ENCODE peak calls at places on chromosomes 11 and 22, in ten cellular contexts. One of them, this sample, is unnamed.

GRCh38 chr22:17085277-17086091 is 684 bp downstream of the IL17RA start:
- DNase-seq in stomach: peak
- DNase-seq in amniotic epithelial cell: no peak
- DNase-seq in activated CD4-positive, alpha-beta T cell treated with anti-CD3 and anti-CD28 coated beads for 48 hours: peak
- DNase-seq in GOT3: no peak
- DNase-seq in psoas muscle: peak
- DNase-seq in stimulated activated CD4-positive, alpha-beta T cell treated with anti-CD3 and anti-CD28 coated beads, Interleukin-15, amount 100 ng/mL, for 1 hour: no peak
- DNase-seq in stimulated activated CD8-positive, alpha-beta memory T cell treated with anti-CD3 and anti-CD28 coated beads, Interleukin-12 subunit alpha, Interleukin-12 subunit beta, amount 100 ng/mL, for 4 hours: peak
- DNase-seq in retinal pigment epithelial cell: no peak
- DNase-seq in cardiac fibroblast: no peak
- DNase-seq in this sample: peak

GRCh38 chr22:38107692-38108515 is 2.6 kb downstream of the BAIAP2L2 start:
- DNase-seq in cardiac fibroblast: no peak
- DNase-seq in activated CD4-positive, alpha-beta T cell treated with anti-CD3 and anti-CD28 coated beads for 48 hours: no peak
- DNase-seq in GOT3: no peak
- DNase-seq in psoas muscle: no peak
- DNase-seq in stimulated activated CD8-positive, alpha-beta memory T cell treated with anti-CD3 and anti-CD28 coated beads, Interleukin-12 subunit alpha, Interleukin-12 subunit beta, amount 100 ng/mL, for 4 hours: no peak
- DNase-seq in amniotic epithelial cell: no peak
- DNase-seq in retinal pigment epithelial cell: no peak
- DNase-seq in stimulated activated CD4-positive, alpha-beta T cell treated with anti-CD3 and anti-CD28 coated beads, Interleukin-15, amount 100 ng/mL, for 1 hour: no peak
- DNase-seq in stomach: peak
- DNase-seq in this sample: no peak

GRCh38 chr22:19625331-19626041 is 88.8 kb upstream of the SEPTIN5 start:
- DNase-seq in stimulated activated CD4-positive, alpha-beta T cell treated with anti-CD3 and anti-CD28 coated beads, Interleukin-15, amount 100 ng/mL, for 1 hour: no peak
- DNase-seq in amniotic epithelial cell: no peak
- DNase-seq in psoas muscle: no peak
- DNase-seq in retinal pigment epithelial cell: no peak
- DNase-seq in cardiac fibroblast: no peak
- DNase-seq in stimulated activated CD8-positive, alpha-beta memory T cell treated with anti-CD3 and anti-CD28 coated beads, Interleukin-12 subunit alpha, Interleukin-12 subunit beta, amount 100 ng/mL, for 4 hours: no peak
- DNase-seq in activated CD4-positive, alpha-beta T cell treated with anti-CD3 and anti-CD28 coated beads for 48 hours: no peak
- DNase-seq in GOT3: no peak
- DNase-seq in stomach: no peak
- DNase-seq in this sample: no peak

GRCh38 chr22:49400866-49401598 is 426.6 kb downstream of the BRD1 start:
- DNase-seq in stomach: peak
- DNase-seq in cardiac fibroblast: no peak
- DNase-seq in stimulated activated CD4-positive, alpha-beta T cell treated with anti-CD3 and anti-CD28 coated beads, Interleukin-15, amount 100 ng/mL, for 1 hour: no peak
- DNase-seq in activated CD4-positive, alpha-beta T cell treated with anti-CD3 and anti-CD28 coated beads for 48 hours: no peak
- DNase-seq in GOT3: no peak
- DNase-seq in retinal pigment epithelial cell: no peak
- DNase-seq in stimulated activated CD8-positive, alpha-beta memory T cell treated with anti-CD3 and anti-CD28 coated beads, Interleukin-12 subunit alpha, Interleukin-12 subunit beta, amount 100 ng/mL, for 4 hours: no peak
- DNase-seq in amniotic epithelial cell: no peak
- DNase-seq in psoas muscle: no peak
- DNase-seq in this sample: no peak

GRCh38 chr11:95279921-95280861 is 49.2 kb upstream of the SESN3 start:
- DNase-seq in stimulated activated CD8-positive, alpha-beta memory T cell treated with anti-CD3 and anti-CD28 coated beads, Interleukin-12 subunit alpha, Interleukin-12 subunit beta, amount 100 ng/mL, for 4 hours: no peak
- DNase-seq in stomach: no peak
- DNase-seq in GOT3: no peak
- DNase-seq in amniotic epithelial cell: peak
- DNase-seq in cardiac fibroblast: peak
- DNase-seq in stimulated activated CD4-positive, alpha-beta T cell treated with anti-CD3 and anti-CD28 coated beads, Interleukin-15, amount 100 ng/mL, for 1 hour: no peak
- DNase-seq in retinal pigment epithelial cell: no peak
- DNase-seq in activated CD4-positive, alpha-beta T cell treated with anti-CD3 and anti-CD28 coated beads for 48 hours: no peak
- DNase-seq in psoas muscle: peak
- DNase-seq in this sample: no peak

GRCh38 chr11:95465887-95466286 is 234.9 kb upstream of the SESN3 start:
- DNase-seq in stomach: no peak
- DNase-seq in stimulated activated CD4-positive, alpha-beta T cell treated with anti-CD3 and anti-CD28 coated beads, Interleukin-15, amount 100 ng/mL, for 1 hour: no peak
- DNase-seq in cardiac fibroblast: no peak
- DNase-seq in stimulated activated CD8-positive, alpha-beta memory T cell treated with anti-CD3 and anti-CD28 coated beads, Interleukin-12 subunit alpha, Interleukin-12 subunit beta, amount 100 ng/mL, for 4 hours: no peak
- DNase-seq in GOT3: no peak
- DNase-seq in psoas muscle: no peak
- DNase-seq in activated CD4-positive, alpha-beta T cell treated with anti-CD3 and anti-CD28 coated beads for 48 hours: no peak
- DNase-seq in amniotic epithelial cell: no peak
- DNase-seq in retinal pigment epithelial cell: no peak
- DNase-seq in this sample: no peak

GRCh38 chr11:80197155-80197554 is 756.3 kb upstream of the TENM4 start:
- DNase-seq in stimulated activated CD4-positive, alpha-beta T cell treated with anti-CD3 and anti-CD28 coated beads, Interleukin-15, amount 100 ng/mL, for 1 hour: no peak
- DNase-seq in retinal pigment epithelial cell: peak
- DNase-seq in stomach: no peak
- DNase-seq in cardiac fibroblast: no peak
- DNase-seq in activated CD4-positive, alpha-beta T cell treated with anti-CD3 and anti-CD28 coated beads for 48 hours: no peak
- DNase-seq in GOT3: no peak
- DNase-seq in stimulated activated CD8-positive, alpha-beta memory T cell treated with anti-CD3 and anti-CD28 coated beads, Interleukin-12 subunit alpha, Interleukin-12 subunit beta, amount 100 ng/mL, for 4 hours: no peak
- DNase-seq in psoas muscle: no peak
- DNase-seq in amniotic epithelial cell: no peak
- DNase-seq in this sample: no peak

GRCh38 chr11:70695086-70695960 is 297.0 kb downstream of the CTTN start:
- DNase-seq in stomach: no peak
- DNase-seq in cardiac fibroblast: no peak
- DNase-seq in psoas muscle: no peak
- DNase-seq in retinal pigment epithelial cell: no peak
- DNase-seq in amniotic epithelial cell: peak
- DNase-seq in stimulated activated CD4-positive, alpha-beta T cell treated with anti-CD3 and anti-CD28 coated beads, Interleukin-15, amount 100 ng/mL, for 1 hour: no peak
- DNase-seq in stimulated activated CD8-positive, alpha-beta memory T cell treated with anti-CD3 and anti-CD28 coated beads, Interleukin-12 subunit alpha, Interleukin-12 subunit beta, amount 100 ng/mL, for 4 hours: no peak
- DNase-seq in GOT3: no peak
- DNase-seq in activated CD4-positive, alpha-beta T cell treated with anti-CD3 and anti-CD28 coated beads for 48 hours: no peak
- DNase-seq in this sample: no peak

GRCh38 chr11:71190551-71190950 is 61.8 kb downstream of the SHANK2 start:
- DNase-seq in GOT3: no peak
- DNase-seq in stimulated activated CD4-positive, alpha-beta T cell treated with anti-CD3 and anti-CD28 coated beads, Interleukin-15, amount 100 ng/mL, for 1 hour: no peak
- DNase-seq in stomach: no peak
- DNase-seq in stimulated activated CD8-positive, alpha-beta memory T cell treated with anti-CD3 and anti-CD28 coated beads, Interleukin-12 subunit alpha, Interleukin-12 subunit beta, amount 100 ng/mL, for 4 hours: no peak
- DNase-seq in activated CD4-positive, alpha-beta T cell treated with anti-CD3 and anti-CD28 coated beads for 48 hours: no peak
- DNase-seq in cardiac fibroblast: no peak
- DNase-seq in psoas muscle: peak
- DNase-seq in amniotic epithelial cell: no peak
- DNase-seq in retinal pigment epithelial cell: no peak
- DNase-seq in this sample: no peak

GRCh38 chr11:65709661-65710060 is 2.4 kb upstream of the KAT5 start:
- DNase-seq in psoas muscle: no peak
- DNase-seq in stimulated activated CD4-positive, alpha-beta T cell treated with anti-CD3 and anti-CD28 coated beads, Interleukin-15, amount 100 ng/mL, for 1 hour: no peak
- DNase-seq in stomach: no peak
- DNase-seq in cardiac fibroblast: peak
- DNase-seq in stimulated activated CD8-positive, alpha-beta memory T cell treated with anti-CD3 and anti-CD28 coated beads, Interleukin-12 subunit alpha, Interleukin-12 subunit beta, amount 100 ng/mL, for 4 hours: no peak
- DNase-seq in retinal pigment epithelial cell: no peak
- DNase-seq in activated CD4-positive, alpha-beta T cell treated with anti-CD3 and anti-CD28 coated beads for 48 hours: no peak
- DNase-seq in amniotic epithelial cell: peak
- DNase-seq in GOT3: no peak
- DNase-seq in this sample: no peak

GRCh38 chr11:65188486-65188885 is 6.8 kb downstream of the CAPN1 start:
- DNase-seq in amniotic epithelial cell: no peak
- DNase-seq in stomach: no peak
- DNase-seq in psoas muscle: no peak
- DNase-seq in stimulated activated CD4-positive, alpha-beta T cell treated with anti-CD3 and anti-CD28 coated beads, Interleukin-15, amount 100 ng/mL, for 1 hour: no peak
- DNase-seq in activated CD4-positive, alpha-beta T cell treated with anti-CD3 and anti-CD28 coated beads for 48 hours: no peak
- DNase-seq in GOT3: no peak
- DNase-seq in cardiac fibroblast: no peak
- DNase-seq in stimulated activated CD8-positive, alpha-beta memory T cell treated with anti-CD3 and anti-CD28 coated beads, Interleukin-12 subunit alpha, Interleukin-12 subunit beta, amount 100 ng/mL, for 4 hours: no peak
- DNase-seq in retinal pigment epithelial cell: no peak
- DNase-seq in this sample: no peak

GRCh38 chr11:33620423-33621120 is 80.1 kb downstream of the C11orf91 start:
- DNase-seq in amniotic epithelial cell: no peak
- DNase-seq in stimulated activated CD4-positive, alpha-beta T cell treated with anti-CD3 and anti-CD28 coated beads, Interleukin-15, amount 100 ng/mL, for 1 hour: no peak
- DNase-seq in activated CD4-positive, alpha-beta T cell treated with anti-CD3 and anti-CD28 coated beads for 48 hours: no peak
- DNase-seq in psoas muscle: no peak
- DNase-seq in stomach: no peak
- DNase-seq in cardiac fibroblast: peak
- DNase-seq in stimulated activated CD8-positive, alpha-beta memory T cell treated with anti-CD3 and anti-CD28 coated beads, Interleukin-12 subunit alpha, Interleukin-12 subunit beta, amount 100 ng/mL, for 4 hours: no peak
- DNase-seq in retinal pigment epithelial cell: no peak
- DNase-seq in GOT3: no peak
- DNase-seq in this sample: no peak

GRCh38 chr11:93655047-93655446 is 6.4 kb upstream of the CEP295 start:
- DNase-seq in psoas muscle: no peak
- DNase-seq in stimulated activated CD8-positive, alpha-beta memory T cell treated with anti-CD3 and anti-CD28 coated beads, Interleukin-12 subunit alpha, Interleukin-12 subunit beta, amount 100 ng/mL, for 4 hours: no peak
- DNase-seq in retinal pigment epithelial cell: no peak
- DNase-seq in cardiac fibroblast: no peak
- DNase-seq in GOT3: no peak
- DNase-seq in activated CD4-positive, alpha-beta T cell treated with anti-CD3 and anti-CD28 coated beads for 48 hours: no peak
- DNase-seq in amniotic epithelial cell: peak
- DNase-seq in stimulated activated CD4-positive, alpha-beta T cell treated with anti-CD3 and anti-CD28 coated beads, Interleukin-15, amount 100 ng/mL, for 1 hour: no peak
- DNase-seq in stomach: no peak
- DNase-seq in this sample: peak

GRCh38 chr11:85682330-85683305 is 3.4 kb downstream of the CCDC89 start:
- DNase-seq in GOT3: peak
- DNase-seq in stomach: peak
- DNase-seq in activated CD4-positive, alpha-beta T cell treated with anti-CD3 and anti-CD28 coated beads for 48 hours: peak
- DNase-seq in stimulated activated CD8-positive, alpha-beta memory T cell treated with anti-CD3 and anti-CD28 coated beads, Interleukin-12 subunit alpha, Interleukin-12 subunit beta, amount 100 ng/mL, for 4 hours: peak
- DNase-seq in amniotic epithelial cell: peak
- DNase-seq in cardiac fibroblast: peak
- DNase-seq in psoas muscle: peak
- DNase-seq in stimulated activated CD4-positive, alpha-beta T cell treated with anti-CD3 and anti-CD28 coated beads, Interleukin-15, amount 100 ng/mL, for 1 hour: peak
- DNase-seq in retinal pigment epithelial cell: no peak
- DNase-seq in this sample: peak

GRCh38 chr11:2867142-2867541 is 18.4 kb downstream of the CDKN1C start:
- DNase-seq in psoas muscle: no peak
- DNase-seq in GOT3: no peak
- DNase-seq in stomach: no peak
- DNase-seq in amniotic epithelial cell: no peak
- DNase-seq in stimulated activated CD4-positive, alpha-beta T cell treated with anti-CD3 and anti-CD28 coated beads, Interleukin-15, amount 100 ng/mL, for 1 hour: no peak
- DNase-seq in activated CD4-positive, alpha-beta T cell treated with anti-CD3 and anti-CD28 coated beads for 48 hours: no peak
- DNase-seq in stimulated activated CD8-positive, alpha-beta memory T cell treated with anti-CD3 and anti-CD28 coated beads, Interleukin-12 subunit alpha, Interleukin-12 subunit beta, amount 100 ng/mL, for 4 hours: no peak
- DNase-seq in retinal pigment epithelial cell: no peak
- DNase-seq in cardiac fibroblast: no peak
- DNase-seq in this sample: no peak

GRCh38 chr22:46107089-46107664 is 43.1 kb upstream of the PPARA start:
- DNase-seq in stomach: peak
- DNase-seq in amniotic epithelial cell: no peak
- DNase-seq in activated CD4-positive, alpha-beta T cell treated with anti-CD3 and anti-CD28 coated beads for 48 hours: no peak
- DNase-seq in cardiac fibroblast: no peak
- DNase-seq in psoas muscle: peak
- DNase-seq in GOT3: no peak
- DNase-seq in retinal pigment epithelial cell: no peak
- DNase-seq in stimulated activated CD8-positive, alpha-beta memory T cell treated with anti-CD3 and anti-CD28 coated beads, Interleukin-12 subunit alpha, Interleukin-12 subunit beta, amount 100 ng/mL, for 4 hours: no peak
- DNase-seq in stimulated activated CD4-positive, alpha-beta T cell treated with anti-CD3 and anti-CD28 coated beads, Interleukin-15, amount 100 ng/mL, for 1 hour: no peak
- DNase-seq in this sample: peak

GRCh38 chr11:65516135-65516968 is 8.5 kb upstream of the SCYL1 start:
- DNase-seq in stimulated activated CD8-positive, alpha-beta memory T cell treated with anti-CD3 and anti-CD28 coated beads, Interleukin-12 subunit alpha, Interleukin-12 subunit beta, amount 100 ng/mL, for 4 hours: no peak
- DNase-seq in activated CD4-positive, alpha-beta T cell treated with anti-CD3 and anti-CD28 coated beads for 48 hours: no peak
- DNase-seq in GOT3: no peak
- DNase-seq in psoas muscle: no peak
- DNase-seq in stomach: no peak
- DNase-seq in stimulated activated CD4-positive, alpha-beta T cell treated with anti-CD3 and anti-CD28 coated beads, Interleukin-15, amount 100 ng/mL, for 1 hour: no peak
- DNase-seq in retinal pigment epithelial cell: no peak
- DNase-seq in cardiac fibroblast: no peak
- DNase-seq in amniotic epithelial cell: no peak
- DNase-seq in this sample: peak

GRCh38 chr11:27293500-27294417 is 69.3 kb downstream of the CCDC34 start:
- DNase-seq in stomach: no peak
- DNase-seq in stimulated activated CD4-positive, alpha-beta T cell treated with anti-CD3 and anti-CD28 coated beads, Interleukin-15, amount 100 ng/mL, for 1 hour: no peak
- DNase-seq in retinal pigment epithelial cell: no peak
- DNase-seq in activated CD4-positive, alpha-beta T cell treated with anti-CD3 and anti-CD28 coated beads for 48 hours: no peak
- DNase-seq in psoas muscle: no peak
- DNase-seq in amniotic epithelial cell: peak
- DNase-seq in cardiac fibroblast: no peak
- DNase-seq in stimulated activated CD8-positive, alpha-beta memory T cell treated with anti-CD3 and anti-CD28 coated beads, Interleukin-12 subunit alpha, Interleukin-12 subunit beta, amount 100 ng/mL, for 4 hours: no peak
- DNase-seq in GOT3: no peak
- DNase-seq in this sample: no peak

This sample was measured in tibial artery.